ENCODE peak calls at places on chromosomes 12 and 14, in five cellular contexts. One of them, this sample, is unnamed. For H3K27me3, the result is how much of the 10 kb centered on the place peaks cover.

GRCh38 chr12:59046763-59047534 is 126.6 kb upstream of the LRIG3 start:
- DNase-seq in colonic mucosa: no peak
- DNase-seq in Panc1: no peak
- DNase-seq in hepatocyte: no peak
- DNase-seq in pancreas: no peak
- DNase-seq in this sample: no peak

GRCh38 chr12:12194206-12194605 is 72.6 kb downstream of the LRP6 start:
- DNase-seq in Panc1: no peak
- DNase-seq in colonic mucosa: no peak
- DNase-seq in hepatocyte: no peak
- DNase-seq in pancreas: no peak
- DNase-seq in this sample: no peak

GRCh38 chr12:57487055-57487596 is 742 bp upstream of the MARS1 start:
- DNase-seq in Panc1: no peak
- DNase-seq in pancreas: no peak
- DNase-seq in colonic mucosa: no peak
- DNase-seq in hepatocyte: no peak
- DNase-seq in this sample: no peak

GRCh38 chr14:47278233-47278842 is 397.1 kb downstream of the MDGA2 start:
- DNase-seq in colonic mucosa: peak
- DNase-seq in Panc1: no peak
- DNase-seq in hepatocyte: peak
- DNase-seq in pancreas: peak
- DNase-seq in this sample: no peak

GRCh38 chr12:66061557-66062279 is 68.8 kb downstream of the LLPH start:
- DNase-seq in pancreas: no peak
- DNase-seq in Panc1: no peak
- DNase-seq in hepatocyte: no peak
- DNase-seq in colonic mucosa: no peak
- DNase-seq in this sample: no peak

GRCh38 chr12:10069099-10069498 is 29.7 kb downstream of the CLEC1A start:
- DNase-seq in hepatocyte: no peak
- DNase-seq in Panc1: no peak
- DNase-seq in pancreas: no peak
- DNase-seq in colonic mucosa: no peak
- DNase-seq in this sample: no peak

GRCh38 chr12:2413999-2414792 is 361.4 kb downstream of the CACNA1C start:
- DNase-seq in colonic mucosa: no peak
- DNase-seq in pancreas: no peak
- DNase-seq in hepatocyte: no peak
- DNase-seq in Panc1: no peak
- DNase-seq in this sample: peak

GRCh38 chr12:122942609-122943008 is 23.7 kb downstream of the ABCB9 start:
- DNase-seq in Panc1: no peak
- DNase-seq in pancreas: no peak
- DNase-seq in colonic mucosa: no peak
- DNase-seq in hepatocyte: no peak
- DNase-seq in this sample: no peak

GRCh38 chr14:102390486-102390885 is 27.7 kb downstream of the TECPR2 start:
- DNase-seq in pancreas: no peak
- DNase-seq in colonic mucosa: no peak
- DNase-seq in hepatocyte: no peak
- DNase-seq in Panc1: no peak
- DNase-seq in this sample: no peak

GRCh38 chr12:112939761-112940357 is 1.6 kb downstream of the OAS3 start:
- DNase-seq in hepatocyte: no peak
- DNase-seq in pancreas: no peak
- DNase-seq in colonic mucosa: no peak
- DNase-seq in Panc1: no peak
- DNase-seq in this sample: no peak

GRCh38 chr12:50104614-50105366 is 982 bp downstream of the GPD1 start:
- DNase-seq in pancreas: no peak
- DNase-seq in hepatocyte: peak
- DNase-seq in Panc1: no peak
- DNase-seq in colonic mucosa: no peak
- DNase-seq in this sample: no peak

GRCh38 chr12:84183576-84183975 is 729.0 kb downstream of the SLC6A15 start:
- DNase-seq in hepatocyte: no peak
- DNase-seq in colonic mucosa: no peak
- DNase-seq in Panc1: no peak
- DNase-seq in pancreas: no peak
- DNase-seq in this sample: no peak

GRCh38 chr12:57840701-57841100 is 5.8 kb downstream of the CTDSP2 start:
- DNase-seq in Panc1: no peak
- DNase-seq in colonic mucosa: peak
- DNase-seq in hepatocyte: peak
- DNase-seq in pancreas: no peak
- DNase-seq in this sample: no peak

GRCh38 chr12:67388331-67389163 is 119.4 kb downstream of the CAND1 start:
- DNase-seq in pancreas: no peak
- DNase-seq in colonic mucosa: no peak
- DNase-seq in hepatocyte: peak
- DNase-seq in Panc1: no peak
- DNase-seq in this sample: no peak

GRCh38 chr12:97927991-97928390 is 465.4 kb downstream of the RMST start:
- DNase-seq in pancreas: no peak
- DNase-seq in hepatocyte: no peak
- DNase-seq in colonic mucosa: no peak
- DNase-seq in Panc1: no peak
- DNase-seq in this sample: no peak

GRCh38 chr14:34053666-34054065 is 102.8 kb upstream of the EGLN3 start:
- DNase-seq in hepatocyte: no peak
- DNase-seq in pancreas: no peak
- DNase-seq in Panc1: no peak
- DNase-seq in colonic mucosa: peak
- DNase-seq in this sample: peak

GRCh38 chr14:33972522-33973162 is 21.8 kb upstream of the EGLN3 start:
- DNase-seq in hepatocyte: no peak
- DNase-seq in pancreas: no peak
- DNase-seq in colonic mucosa: no peak
- DNase-seq in Panc1: no peak
- DNase-seq in this sample: no peak

GRCh38 chr12:49909826-49910225 is 6.1 kb upstream of the FAIM2 start:
- DNase-seq in pancreas: no peak
- DNase-seq in Panc1: no peak
- DNase-seq in hepatocyte: peak
- DNase-seq in colonic mucosa: no peak
- DNase-seq in this sample: no peak

GRCh38 chr14:50397461-50398196 is 948 bp upstream of the CDKL1 start:
- DNase-seq in Panc1: no peak
- DNase-seq in colonic mucosa: peak
- DNase-seq in pancreas: peak
- DNase-seq in hepatocyte: no peak
- DNase-seq in this sample: no peak

DNA sequence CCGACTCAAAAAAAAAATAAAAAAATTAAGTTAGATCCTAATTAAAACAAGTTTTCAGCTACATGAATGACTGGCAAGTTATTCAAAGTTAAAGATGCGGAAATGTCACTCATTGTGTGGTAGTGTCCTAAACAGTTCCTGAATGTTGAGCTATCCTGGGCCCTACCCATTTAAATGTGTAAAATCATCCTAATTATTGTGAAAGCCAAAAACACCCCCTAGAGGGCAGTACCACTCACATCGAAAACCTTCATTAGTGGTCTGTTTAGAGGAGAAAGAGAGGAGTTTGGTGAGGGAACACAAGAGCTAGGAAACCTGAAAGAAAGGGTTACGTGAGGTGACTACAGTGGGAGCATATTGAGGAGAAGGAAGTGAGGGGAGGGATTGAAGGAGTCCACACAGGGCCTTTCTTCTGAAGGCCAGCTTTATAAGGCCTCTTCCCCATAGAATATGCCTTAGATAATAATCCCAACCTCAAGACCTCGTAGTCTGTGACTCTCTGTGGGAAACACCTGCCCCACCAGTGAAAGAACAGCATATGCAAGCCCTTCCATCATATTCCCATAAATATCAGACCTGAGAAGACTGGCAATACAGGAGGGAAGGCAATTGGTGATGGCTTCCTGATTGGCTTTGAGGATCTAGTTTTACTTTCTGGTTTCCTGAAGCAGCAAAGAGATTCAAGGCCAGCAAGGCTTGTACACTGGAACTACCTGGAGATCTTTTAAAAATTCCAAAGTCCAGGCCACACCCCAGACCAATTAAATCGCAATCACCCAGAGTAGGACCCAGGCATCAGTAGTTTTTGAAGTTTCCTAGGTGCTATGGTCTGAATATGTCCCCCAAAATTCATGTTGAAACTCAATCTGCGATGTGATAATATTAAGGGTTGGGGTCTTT is 2.7 kb upstream of the TEP1 start:
- DNase-seq in Panc1: no peak
- DNase-seq in pancreas: no peak
- DNase-seq in colonic mucosa: peak
- DNase-seq in hepatocyte: peak
- DNase-seq in this sample: no peak
- TF ChIP-seq CTCF in Panc1: peak
- TF ChIP-seq CTCF in pancreas: peak
- TF ChIP-seq CTCF in colonic mucosa: peak
- TF ChIP-seq CTCF in hepatocyte: peak
- TF ChIP-seq CTCF in this sample: peak

GRCh38 chr12:111031956-111032919 is 111.9 kb upstream of the MYL2 start:
- DNase-seq in Panc1: no peak
- DNase-seq in pancreas: no peak
- DNase-seq in hepatocyte: no peak
- DNase-seq in colonic mucosa: no peak
- DNase-seq in this sample: no peak

GRCh38 chr12:111034911-111035577 is 114.7 kb upstream of the MYL2 start:
- DNase-seq in pancreas: no peak
- DNase-seq in colonic mucosa: no peak
- DNase-seq in hepatocyte: no peak
- DNase-seq in Panc1: no peak
- DNase-seq in this sample: no peak

GRCh38 chr12:111035578-111036301 is 115.4 kb upstream of the MYL2 start:
- DNase-seq in Panc1: no peak
- DNase-seq in hepatocyte: no peak
- DNase-seq in colonic mucosa: no peak
- DNase-seq in pancreas: no peak
- DNase-seq in this sample: no peak

GRCh38 chr12:111033281-111034147 is 113.1 kb upstream of the MYL2 start:
- DNase-seq in Panc1: no peak
- DNase-seq in hepatocyte: peak
- DNase-seq in pancreas: no peak
- DNase-seq in colonic mucosa: no peak
- DNase-seq in this sample: no peak

GRCh38 chr12:111034148-111034910 is 114.0 kb upstream of the MYL2 start:
- DNase-seq in Panc1: no peak
- DNase-seq in pancreas: no peak
- DNase-seq in hepatocyte: peak
- DNase-seq in colonic mucosa: no peak
- DNase-seq in this sample: no peak
- H3K27me3 ChIP-seq in Panc1: under half
- H3K27me3 ChIP-seq in pancreas: under half
- H3K27me3 ChIP-seq in hepatocyte: half or more
- H3K27me3 ChIP-seq in colonic mucosa: under half
- H3K27me3 ChIP-seq in this sample: half or more

DNA sequence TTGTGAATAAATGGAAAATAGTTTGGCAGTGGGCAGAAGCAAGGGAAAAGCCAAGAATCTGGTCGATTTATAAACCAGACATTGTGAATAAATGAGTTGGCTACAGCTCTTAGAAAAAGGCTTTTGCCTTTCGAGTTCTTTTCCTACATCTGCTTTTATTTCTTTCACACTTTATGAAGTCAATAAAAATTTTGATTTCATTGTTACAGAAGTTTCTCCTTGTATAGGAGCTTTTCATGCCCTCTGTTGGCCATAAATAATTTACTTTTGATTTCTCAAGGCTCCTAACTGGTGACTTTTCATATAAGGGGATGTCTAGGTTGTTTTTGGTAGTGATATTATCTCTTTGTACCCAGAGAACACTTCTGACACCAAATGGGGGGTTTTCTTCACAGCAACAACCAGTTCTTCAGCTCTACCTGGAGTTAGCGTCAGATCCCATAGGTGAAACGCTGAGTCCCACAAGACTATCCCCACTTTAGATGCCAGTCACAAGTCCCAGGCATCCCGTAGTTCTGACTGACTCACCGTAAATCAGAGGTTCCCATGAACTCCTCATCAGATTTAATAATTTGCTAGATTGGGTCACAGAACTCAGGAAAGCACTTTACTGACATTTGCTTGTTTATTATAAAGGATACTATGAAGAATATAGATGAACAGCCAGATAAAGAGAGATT is 136.4 kb upstream of the DNM1L start:
- DNase-seq in colonic mucosa: no peak
- DNase-seq in Panc1: no peak
- DNase-seq in pancreas: no peak
- DNase-seq in hepatocyte: no peak
- DNase-seq in this sample: no peak
- TF ChIP-seq CTCF in colonic mucosa: no peak
- TF ChIP-seq CTCF in Panc1: no peak
- TF ChIP-seq CTCF in pancreas: no peak
- TF ChIP-seq CTCF in hepatocyte: peak
- TF ChIP-seq CTCF in this sample: peak

GRCh38 chr14:100587248-100587762 is at the start of gene BEGAIN:
- DNase-seq in colonic mucosa: no peak
- DNase-seq in Panc1: no peak
- DNase-seq in hepatocyte: no peak
- DNase-seq in pancreas: no peak
- DNase-seq in this sample: no peak

GRCh38 chr14:100589071-100589759 is 2.0 kb upstream of the BEGAIN start:
- DNase-seq in hepatocyte: no peak
- DNase-seq in colonic mucosa: no peak
- DNase-seq in Panc1: no peak
- DNase-seq in pancreas: no peak
- DNase-seq in this sample: no peak

GRCh38 chr14:100589760-100590469 is 2.7 kb upstream of the BEGAIN start:
- DNase-seq in hepatocyte: no peak
- DNase-seq in colonic mucosa: no peak
- DNase-seq in pancreas: no peak
- DNase-seq in Panc1: no peak
- DNase-seq in this sample: no peak

GRCh38 chr14:100587763-100588411 is 670 bp upstream of the BEGAIN start:
- DNase-seq in colonic mucosa: no peak
- DNase-seq in hepatocyte: no peak
- DNase-seq in Panc1: no peak
- DNase-seq in pancreas: no peak
- DNase-seq in this sample: no peak

GRCh38 chr14:100588671-100589070 is 1.5 kb upstream of the BEGAIN start:
- DNase-seq in pancreas: no peak
- DNase-seq in hepatocyte: no peak
- DNase-seq in colonic mucosa: no peak
- DNase-seq in Panc1: no peak
- DNase-seq in this sample: no peak
- H3K27me3 ChIP-seq in pancreas: under half
- H3K27me3 ChIP-seq in hepatocyte: under half
- H3K27me3 ChIP-seq in colonic mucosa: under half
- H3K27me3 ChIP-seq in Panc1: under half
- H3K27me3 ChIP-seq in this sample: half or more

GRCh38 chr14:23568600-23569310 is 1.2 kb upstream of the AP1G2 start:
- DNase-seq in Panc1: no peak
- DNase-seq in hepatocyte: no peak
- DNase-seq in colonic mucosa: no peak
- DNase-seq in pancreas: no peak
- DNase-seq in this sample: no peak
- TF ChIP-seq CTCF in Panc1: peak
- TF ChIP-seq CTCF in hepatocyte: peak
- TF ChIP-seq CTCF in colonic mucosa: peak
- TF ChIP-seq CTCF in pancreas: no peak
- TF ChIP-seq CTCF in this sample: no peak

GRCh38 chr12:51951199-51951842 is at the start of gene ACVR1B:
- DNase-seq in hepatocyte: peak
- DNase-seq in Panc1: peak
- DNase-seq in colonic mucosa: peak
- DNase-seq in pancreas: peak
- DNase-seq in this sample: peak
- H3K27me3 ChIP-seq in hepatocyte: under half
- H3K27me3 ChIP-seq in Panc1: under half
- H3K27me3 ChIP-seq in colonic mucosa: under half
- H3K27me3 ChIP-seq in pancreas: under half
- H3K27me3 ChIP-seq in this sample: under half

This sample was measured in heart right ventricle.